ENCODE peak calls at places on chromosomes 7 and 10, in seven cellular contexts. E, S, Y, V, H, P and U are unnamed samples.
A peak's percentile ranks its signal among the peaks of the same experiment; 100 is the strongest.

GRCh38 chr10:96290368-96291133 is 13.7 kb upstream of the DNTT start:
- DNase-seq in E (no peak), S (no peak), Y (no peak), V (no peak), H (no peak), P (no peak), U (no peak)

GRCh38 chr10:22003111-22003963 is at the start of gene DNAJC1:
- DNase-seq in E (peak; percentile 98), S (peak; percentile 98), Y (peak; percentile 98), V (peak; percentile 99), H (peak; percentile 96), P (peak; percentile 99), U (peak; percentile 65)

GRCh38 chr7:29976673-29977072 is 12.9 kb downstream of the SCRN1 start:
- DNase-seq in E (no peak), S (no peak), Y (no peak), V (no peak), H (no peak), P (no peak), U (no peak)

GRCh38 chr7:96359876-96360275 is 38.0 kb upstream of the SLC25A13 start:
- DNase-seq in E (no peak), S (no peak), Y (no peak), V (no peak), H (peak; percentile 5), P (no peak), U (no peak)

GRCh38 chr10:62475531-62475930 is 101.4 kb downstream of the ZNF365 start:
- DNase-seq in E (no peak), S (no peak), Y (no peak), V (no peak), H (no peak), P (no peak), U (no peak)

GRCh38 chr7:117731455-117731854 is 141.8 kb downstream of the CTTNBP2 start:
- DNase-seq in E (no peak), S (no peak), Y (no peak), V (no peak), H (peak; percentile 17), P (no peak), U (no peak)

GRCh38 chr10:31083765-31084184 is 52.1 kb upstream of the ZNF438 start:
- DNase-seq in E (peak; percentile 51), S (peak; percentile 62), Y (peak; percentile 63), V (no peak), H (peak; percentile 75), P (peak; percentile 32), U (no peak)

GRCh38 chr10:91974960-91975359 is 51.4 kb downstream of the BTAF1 start:
- DNase-seq in E (no peak), S (peak; percentile 90), Y (peak; percentile 46), V (no peak), H (no peak), P (no peak), U (no peak)

GRCh38 chr7:82017334-82017943 is 247.6 kb upstream of the HGF start:
- DNase-seq in E (no peak), S (peak; percentile 63), Y (peak; percentile 38), V (no peak), H (peak; percentile 47), P (no peak), U (no peak)

GRCh38 chr7:30226593-30227268 is 57.7 kb upstream of the ZNRF2 start:
- DNase-seq in E (no peak), S (no peak), Y (peak; percentile 33), V (no peak), H (peak; percentile 69), P (peak; percentile 70), U (no peak)

GRCh38 chr7:139044813-139045794 is 9.3 kb upstream of the ZC3HAV1L start:
- DNase-seq in E (no peak), S (no peak), Y (no peak), V (no peak), H (no peak), P (no peak), U (no peak)

GRCh38 chr7:80078159-80078731 is 56.4 kb upstream of the GNAI1 start:
- DNase-seq in E (no peak), S (peak; percentile 50), Y (peak; percentile 5), V (no peak), H (no peak), P (no peak), U (no peak)

GRCh38 chr7:138784692-138785091 is 13.1 kb upstream of the TMEM213 start:
- DNase-seq in E (no peak), S (no peak), Y (no peak), V (no peak), H (no peak), P (no peak), U (no peak)

GRCh38 chr10:86968271-86968993 is at the start of gene ADIRF:
- DNase-seq in E (peak; percentile 62), S (peak; percentile 62), Y (peak; percentile 68), V (peak; percentile 85), H (no peak), P (peak; percentile 84), U (no peak)

GRCh38 chr7:138565071-138565450 is 105.0 kb downstream of the TRIM24 start:
- DNase-seq in E (no peak), S (no peak), Y (no peak), V (no peak), H (peak; percentile 6), P (no peak), U (no peak)

GRCh38 chr10:89466599-89467035 is 52.2 kb downstream of the IFIT5 start:
- DNase-seq in E (no peak), S (peak; percentile 60), Y (peak; percentile 80), V (no peak), H (peak; percentile 53), P (no peak), U (peak; percentile 40)

GRCh38 chr7:152667900-152668440 is 8.0 kb downstream of the XRCC2 start:
- DNase-seq in E (no peak), S (no peak), Y (peak; percentile 31), V (no peak), H (no peak), P (no peak), U (no peak)

GRCh38 chr10:103554488-103555320 is 61.2 kb downstream of the NEURL1 start:
- DNase-seq in E (peak; percentile 33), S (peak; percentile 74), Y (peak; percentile 56), V (no peak), H (peak; percentile 37), P (peak; percentile 70), U (no peak)

GRCh38 chr10:113264333-113265131 is 288.3 kb upstream of the HABP2 start:
- DNase-seq in E (no peak), S (no peak), Y (no peak), V (no peak), H (no peak), P (no peak), U (no peak)

GRCh38 chr10:113261806-113262205 is 291.0 kb upstream of the HABP2 start:
- DNase-seq in E (no peak), S (no peak), Y (no peak), V (no peak), H (no peak), P (no peak), U (no peak)

GRCh38 chr10:113261130-113261529 is 291.7 kb upstream of the HABP2 start:
- DNase-seq in E (no peak), S (no peak), Y (no peak), V (no peak), H (no peak), P (no peak), U (no peak)

GRCh38 chr10:113259841-113260240 is 293.0 kb upstream of the HABP2 start:
- DNase-seq in E (no peak), S (no peak), Y (no peak), V (no peak), H (no peak), P (no peak), U (no peak)
- H3K27ac ChIP-seq in E (no peak overlapping the region), S (no peak overlapping the region), Y (no peak overlapping the region), V (no peak overlapping the region), H (no peak overlapping the region), P (no peak overlapping the region), U (no peak overlapping the region)

DNA sequence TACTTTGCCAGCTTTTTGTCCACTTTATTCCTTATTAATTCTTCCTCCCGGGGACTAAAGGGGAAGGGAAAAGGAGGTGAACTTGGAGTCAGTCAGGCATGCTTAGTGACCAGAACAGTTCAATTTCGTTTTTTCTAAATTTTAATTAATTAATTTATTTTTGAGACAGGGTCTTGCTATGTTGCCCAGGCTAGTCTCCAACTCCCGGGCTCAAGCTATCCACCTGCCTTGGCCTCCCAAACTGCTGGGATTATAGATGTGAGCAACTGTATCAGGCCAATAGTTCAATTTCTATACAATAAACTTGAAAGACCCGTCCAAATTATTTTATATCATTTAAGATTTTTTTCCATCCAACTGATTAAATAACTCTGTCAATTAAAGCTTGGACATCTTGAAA is 1.3 kb upstream of the SLF2 start:
- DNase-seq in E (no peak), S (no peak), Y (no peak), V (no peak), H (no peak), P (no peak), U (no peak)
- H3K27ac ChIP-seq in E (peak overlapping the region; percentile 97), S (no peak overlapping the region), Y (no peak overlapping the region), V (no peak overlapping the region), H (no peak overlapping the region), P (peak overlapping the region; percentile 95), U (no peak overlapping the region)

GRCh38 chr10:99873846-99874245 is 91.4 kb downstream of the ABCC2 start:
- DNase-seq in E (no peak), S (no peak), Y (peak; percentile 75), V (no peak), H (no peak), P (no peak), U (no peak)

GRCh38 chr10:99874341-99875085 is 92.1 kb downstream of the ABCC2 start:
- DNase-seq in E (no peak), S (no peak), Y (no peak), V (no peak), H (no peak), P (no peak), U (no peak)

GRCh38 chr10:99875473-99875872 is 93.0 kb downstream of the ABCC2 start:
- DNase-seq in E (no peak), S (no peak), Y (no peak), V (no peak), H (no peak), P (no peak), U (no peak)

GRCh38 chr10:99870051-99870730 is 87.8 kb downstream of the ABCC2 start:
- DNase-seq in E (no peak), S (peak; percentile 17), Y (peak; percentile 87), V (no peak), H (no peak), P (no peak), U (no peak)

DNA sequence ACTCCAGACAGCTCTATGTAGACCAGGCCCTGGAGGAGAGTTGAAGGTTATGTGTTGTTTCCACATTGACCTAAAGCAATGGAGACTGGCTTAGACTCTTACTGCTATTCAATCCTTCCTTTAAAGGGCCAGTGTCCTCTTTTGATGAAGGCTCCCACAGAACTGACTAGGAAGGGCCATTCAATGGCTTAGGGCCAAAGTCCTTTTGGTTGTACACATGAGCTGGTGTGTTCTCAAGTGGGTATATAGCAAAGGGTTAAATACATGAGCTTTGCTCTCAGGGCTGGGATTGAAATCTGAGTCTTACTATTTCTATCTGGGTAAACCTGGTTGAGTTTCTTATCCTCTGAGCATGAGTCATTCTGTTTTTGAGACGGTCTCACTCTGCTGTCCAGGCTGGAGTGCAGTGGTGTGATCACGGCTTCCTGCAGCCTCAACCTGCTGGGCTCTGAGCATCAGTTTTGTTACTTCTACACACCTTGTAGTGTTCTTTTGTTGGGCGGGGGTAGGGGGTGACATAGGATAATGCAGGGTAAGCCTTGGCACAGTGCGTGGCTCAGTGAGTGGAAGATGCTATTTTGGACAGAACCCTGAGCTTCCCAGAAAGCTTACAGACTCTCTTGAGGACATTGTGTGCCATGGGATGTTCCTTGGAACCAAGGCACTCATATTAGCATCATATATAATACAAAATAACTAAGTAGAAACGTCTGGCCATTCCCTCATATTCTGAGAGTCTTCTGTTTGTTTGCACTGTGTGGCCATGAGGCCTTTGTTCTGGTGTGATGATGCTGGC is 90.1 kb downstream of the ABCC2 start:
- DNase-seq in E (no peak), S (peak; percentile 42), Y (peak; percentile 25), V (no peak), H (peak; percentile 26), P (no peak), U (no peak)
- H3K27ac ChIP-seq in E (no peak overlapping the region), S (no peak overlapping the region), Y (no peak overlapping the region), V (no peak overlapping the region), H (no peak overlapping the region), P (no peak overlapping the region), U (no peak overlapping the region)

GRCh38 chr10:132413226-132414205 is 16.5 kb downstream of the PWWP2B start:
- DNase-seq in E (no peak), S (no peak), Y (no peak), V (no peak), H (no peak), P (no peak), U (no peak)
- H3K27ac ChIP-seq in E (peak overlapping the region; percentile 12), S (no peak overlapping the region), Y (no peak overlapping the region), V (no peak overlapping the region), H (no peak overlapping the region), P (peak overlapping the region; percentile 94), U (peak overlapping the region; percentile 50)